ENCODE peak calls at places on chromosomes 13 and 19, in eight cellular contexts. P, I, G, S, E, N, J and X are unnamed samples.

GRCh38 chr19:40623403-40624239 is 22.5 kb downstream of the LTBP4 start:
- DNase-seq in P (peak), I (peak), G (peak), S (peak), E (peak), N (peak), J (no peak), X (peak)

GRCh38 chr19:11224429-11224828 is 15.0 kb upstream of the ANGPTL8 start:
- DNase-seq in P (no peak), I (no peak), G (no peak), S (no peak), E (no peak), N (no peak), J (no peak), X (no peak)

GRCh38 chr19:31668916-31669315 is 319.7 kb upstream of the TSHZ3 start:
- DNase-seq in P (no peak), I (no peak), G (no peak), S (no peak), E (no peak), N (no peak), J (no peak), X (no peak)

GRCh38 chr19:29806098-29806866 is 5.5 kb upstream of the CCNE1 start:
- DNase-seq in P (peak), I (no peak), G (peak), S (peak), E (no peak), N (peak), J (no peak), X (no peak)

GRCh38 chr19:3346677-3347353 is 19.6 kb upstream of the NFIC start:
- DNase-seq in P (no peak), I (no peak), G (no peak), S (no peak), E (no peak), N (no peak), J (no peak), X (no peak)

GRCh38 chr13:45584816-45585215 is 30.7 kb downstream of the ERICH6B start:
- DNase-seq in P (peak), I (no peak), G (peak), S (no peak), E (peak), N (peak), J (no peak), X (peak)

GRCh38 chr13:27792393-27793218 is at the start of gene GSX1:
- DNase-seq in P (peak), I (no peak), G (peak), S (no peak), E (no peak), N (peak), J (no peak), X (peak)

GRCh38 chr13:73035660-73036059 is 23.1 kb upstream of the KLF5 start:
- DNase-seq in P (peak), I (no peak), G (peak), S (no peak), E (no peak), N (no peak), J (no peak), X (no peak)

GRCh38 chr19:17654993-17655392 is 33.2 kb downstream of the UNC13A start:
- DNase-seq in P (peak), I (peak), G (no peak), S (peak), E (peak), N (no peak), J (no peak), X (peak)

GRCh38 chr19:7781157-7781556 is 18.1 kb downstream of the CLEC4M start:
- DNase-seq in P (peak), I (no peak), G (no peak), S (no peak), E (no peak), N (no peak), J (no peak), X (peak)

GRCh38 chr13:101757446-101758039 is 305.1 kb downstream of the ITGBL1 start:
- DNase-seq in P (peak), I (peak), G (peak), S (peak), E (no peak), N (peak), J (peak), X (peak)

GRCh38 chr13:52921194-52921593 is 72.8 kb upstream of the PCDH8 start:
- DNase-seq in P (no peak), I (peak), G (no peak), S (no peak), E (no peak), N (no peak), J (peak), X (no peak)

GRCh38 chr19:43934055-43934984 is 762 bp downstream of the ZNF45 start:
- DNase-seq in P (peak), I (no peak), G (peak), S (peak), E (no peak), N (peak), J (no peak), X (peak)

GRCh38 chr19:40717880-40718773 is 1.2 kb downstream of the ITPKC start:
- DNase-seq in P (peak), I (peak), G (peak), S (no peak), E (no peak), N (peak), J (no peak), X (peak)

GRCh38 chr19:49150106-49150943 is 4.9 kb downstream of the HRC start:
- DNase-seq in P (peak), I (peak), G (peak), S (peak), E (peak), N (peak), J (peak), X (peak)

GRCh38 chr13:24746618-24747247 is 17.2 kb upstream of the RNF17 start:
- DNase-seq in P (peak), I (no peak), G (peak), S (no peak), E (no peak), N (peak), J (no peak), X (no peak)
- TF ChIP-seq CTCF in P (peak), I (no peak), G (peak), S (peak), E (no peak), N (peak), J (no peak), X (no peak)

DNA sequence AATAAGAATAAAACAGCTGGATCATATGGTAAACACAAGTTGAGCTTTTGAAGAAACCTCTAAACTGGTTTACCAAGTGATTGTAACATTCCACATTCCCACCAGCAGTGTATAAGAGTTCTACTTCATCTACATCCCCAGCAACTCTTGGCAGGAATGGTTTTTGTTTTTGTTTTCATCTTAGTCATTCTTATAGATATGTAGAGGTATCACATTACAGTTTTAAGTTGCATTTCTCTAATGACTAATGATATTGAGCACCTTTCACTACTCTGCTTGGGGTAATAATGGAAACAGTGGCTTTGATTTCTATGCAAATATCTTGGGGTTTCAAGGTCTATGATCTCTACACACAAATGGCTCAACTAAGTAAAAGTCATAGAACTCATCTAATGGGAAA is 614.5 kb downstream of the TBC1D4 start:
- DNase-seq in P (no peak), I (no peak), G (no peak), S (no peak), E (no peak), N (no peak), J (no peak), X (peak)
- TF ChIP-seq EZH2phosphoT487 in P (no peak), I (no peak), G (no peak), S (no peak), E (no peak), N (no peak), J (no peak), X (no peak)

DNA sequence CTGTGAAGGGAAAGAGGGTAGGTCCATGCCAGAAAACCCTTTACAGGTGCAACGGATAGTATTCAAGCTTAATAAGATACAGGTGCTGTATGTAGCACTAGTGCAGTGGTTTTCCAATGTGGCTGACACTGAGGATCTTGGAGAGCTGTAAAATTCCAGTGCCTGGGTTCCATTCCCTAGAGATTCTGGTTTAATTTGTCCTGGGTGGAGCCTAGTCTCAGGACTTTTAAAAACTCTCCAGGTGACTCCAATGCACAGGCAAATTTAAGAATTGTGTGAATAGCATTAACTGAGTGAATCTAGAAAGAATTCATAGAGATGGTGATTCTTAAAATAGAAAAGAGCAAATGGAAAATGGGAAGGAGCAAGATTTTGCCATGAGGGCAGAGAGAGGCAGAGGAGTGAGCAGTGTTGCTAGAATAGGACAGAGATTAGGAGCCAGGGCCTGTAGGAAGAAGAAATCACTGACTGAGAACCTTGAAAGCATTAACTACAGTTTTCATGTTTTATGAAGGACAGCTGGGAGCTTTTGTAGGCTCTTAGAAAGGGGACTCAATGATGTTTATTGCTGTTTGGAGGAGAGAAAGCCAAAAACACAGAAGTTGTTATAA is 261.8 kb downstream of the DLEU7 start:
- DNase-seq in P (no peak), I (no peak), G (no peak), S (no peak), E (no peak), N (no peak), J (no peak), X (no peak)
- H3K4me2 ChIP-seq in P (no peak), I (no peak), G (no peak), S (no peak), E (no peak), N (no peak), J (no peak), X (no peak)

DNA sequence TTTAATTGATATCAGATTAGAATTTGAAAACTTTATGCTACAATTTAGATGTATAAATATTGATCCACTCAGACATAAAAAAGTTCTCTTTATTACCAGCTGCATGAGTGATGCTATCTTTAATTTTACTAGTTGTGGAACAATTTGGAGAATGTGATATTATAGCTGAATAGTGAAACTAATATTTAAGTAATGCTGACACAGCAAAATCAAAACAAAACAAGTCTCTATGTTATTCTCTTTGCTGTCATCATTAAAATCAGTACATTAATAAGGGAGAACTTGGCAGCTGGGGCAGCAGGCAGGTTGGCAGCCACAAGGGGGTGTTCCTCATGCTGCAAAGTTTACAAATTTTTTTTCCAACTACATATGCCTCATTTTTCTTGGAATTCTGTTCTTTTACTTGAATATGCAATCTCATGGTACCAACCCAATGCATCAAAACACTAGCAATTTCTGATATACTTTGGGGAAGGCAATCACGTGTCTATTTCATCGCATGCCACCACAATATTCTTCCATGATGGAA is 585.3 kb downstream of the FGF9 start:
- DNase-seq in P (no peak), I (no peak), G (no peak), S (no peak), E (no peak), N (no peak), J (no peak), X (no peak)
- TF ChIP-seq CTCF in P (peak), I (peak), G (peak), S (peak), E (peak), N (peak), J (no peak), X (no peak)